ENCODE peak calls at places on chromosome 17, in six cellular contexts. A is PC-9, V is body of pancreas, Q is tibial artery, F is tibial nerve, T is heart right ventricle. B is an unnamed sample. For H3K4me1 and H3K9me3, the result is how much of the 10 kb centered on the place peaks cover.

GRCh38 chr17:1639549-1639948 is 6.0 kb downstream of the SCARF1 start:
- DNase-seq in A (peak), V (no peak), Q (no peak), F (no peak), T (no peak), B (no peak)

GRCh38 chr17:11122908-11123307 is 118.1 kb upstream of the SHISA6 start:
- DNase-seq in A (no peak), V (no peak), Q (no peak), F (peak), T (peak), B (no peak)

GRCh38 chr17:44940321-44940720 is 7.3 kb downstream of the KIF18B start:
- DNase-seq in A (peak), V (no peak), Q (no peak), F (no peak), T (no peak), B (peak)

GRCh38 chr17:57993471-57994365 is 5.7 kb upstream of the VEZF1 start:
- DNase-seq in A (no peak), V (no peak), Q (no peak), F (no peak), T (no peak), B (no peak)

GRCh38 chr17:42853968-42854790 is 3.2 kb downstream of the AOC3 start:
- DNase-seq in A (no peak), V (no peak), Q (no peak), F (no peak), T (no peak), B (no peak)

GRCh38 chr17:55496094-55496881 is 15.0 kb downstream of the SMIM36 start:
- DNase-seq in A (peak), V (no peak), Q (no peak), F (peak), T (no peak), B (peak)

GRCh38 chr17:49217651-49218413 is 7.3 kb downstream of the ABI3 start:
- DNase-seq in A (no peak), V (no peak), Q (peak), F (peak), T (peak), B (peak)

GRCh38 chr17:9044796-9045470 is 23.6 kb downstream of the NTN1 start:
- DNase-seq in A (no peak), V (no peak), Q (no peak), F (no peak), T (no peak), B (no peak)

GRCh38 chr17:35748323-35748960 is 4.6 kb downstream of the GAS2L2 start:
- DNase-seq in A (no peak), V (peak), Q (no peak), F (no peak), T (no peak), B (no peak)

GRCh38 chr17:28746611-28747045 is 2.8 kb downstream of the TRAF4 start:
- DNase-seq in A (peak), V (peak), Q (no peak), F (no peak), T (no peak), B (peak)

GRCh38 chr17:21301593-21302550 is 17.4 kb downstream of the MAP2K3 start:
- DNase-seq in A (no peak), V (no peak), Q (no peak), F (no peak), T (no peak), B (no peak)

GRCh38 chr17:43434902-43435319 is 36.1 kb downstream of the ARL4D start:
- DNase-seq in A (no peak), V (no peak), Q (no peak), F (no peak), T (no peak), B (no peak)

GRCh38 chr17:57667461-57667923 is 77.6 kb downstream of the CCDC182 start:
- DNase-seq in A (no peak), V (peak), Q (no peak), F (no peak), T (no peak), B (peak)

GRCh38 chr17:7281953-7282751 is 634 bp downstream of the SLC2A4 start:
- DNase-seq in A (no peak), V (no peak), Q (no peak), F (no peak), T (peak), B (no peak)

GRCh38 chr17:73833779-73834613 is 189.8 kb upstream of the SDK2 start:
- DNase-seq in A (no peak), V (no peak), Q (no peak), F (no peak), T (no peak), B (no peak)

GRCh38 chr17:74426551-74427047 is 5.3 kb upstream of the GPRC5C start:
- DNase-seq in A (no peak), V (no peak), Q (no peak), F (no peak), T (no peak), B (no peak)

GRCh38 chr17:79668344-79669250 is 57.7 kb upstream of the RBFOX3 start:
- DNase-seq in A (no peak), V (no peak), Q (no peak), F (no peak), T (no peak), B (peak)

GRCh38 chr17:7034955-7035590 is 742 bp upstream of the SLC16A13 start:
- DNase-seq in A (no peak), V (no peak), Q (no peak), F (no peak), T (peak), B (no peak)

GRCh38 chr17:11608396-11608795 is 10.1 kb downstream of the DNAH9 start:
- DNase-seq in A (no peak), V (peak), Q (peak), F (peak), T (peak), B (no peak)

GRCh38 chr17:34171245-34171818 is 83.8 kb upstream of the CCL2 start:
- DNase-seq in A (peak), V (peak), Q (peak), F (peak), T (peak), B (peak)

GRCh38 chr17:48487221-48487620 is 43.6 kb downstream of the HOXB1 start:
- DNase-seq in A (no peak), V (no peak), Q (no peak), F (no peak), T (no peak), B (no peak)

GRCh38 chr17:62725791-62726249 is 82.3 kb downstream of the MARCHF10 start:
- DNase-seq in A (peak), V (no peak), Q (no peak), F (no peak), T (no peak), B (peak)

GRCh38 chr17:78227455-78227916 is 3.9 kb upstream of the TMEM235 start:
- DNase-seq in A (no peak), V (no peak), Q (no peak), F (no peak), T (no peak), B (no peak)

GRCh38 chr17:77437017-77437416 is 296.2 kb downstream of the SEC14L1 start:
- DNase-seq in A (no peak), V (no peak), Q (peak), F (no peak), T (peak), B (no peak)

GRCh38 chr17:80422276-80422675 is 7.3 kb downstream of the ENDOV start:
- DNase-seq in A (no peak), V (no peak), Q (no peak), F (no peak), T (no peak), B (no peak)

GRCh38 chr17:44217738-44218343 is 1.6 kb downstream of the UBTF start:
- DNase-seq in A (no peak), V (no peak), Q (no peak), F (no peak), T (peak), B (peak)

GRCh38 chr17:29589524-29590260 is at the start of gene GIT1:
- DNase-seq in A (peak), V (peak), Q (peak), F (peak), T (peak), B (peak)

GRCh38 chr17:78748048-78748729 is 33.9 kb downstream of the CYTH1 start:
- DNase-seq in A (no peak), V (peak), Q (peak), F (peak), T (no peak), B (no peak)

DNA sequence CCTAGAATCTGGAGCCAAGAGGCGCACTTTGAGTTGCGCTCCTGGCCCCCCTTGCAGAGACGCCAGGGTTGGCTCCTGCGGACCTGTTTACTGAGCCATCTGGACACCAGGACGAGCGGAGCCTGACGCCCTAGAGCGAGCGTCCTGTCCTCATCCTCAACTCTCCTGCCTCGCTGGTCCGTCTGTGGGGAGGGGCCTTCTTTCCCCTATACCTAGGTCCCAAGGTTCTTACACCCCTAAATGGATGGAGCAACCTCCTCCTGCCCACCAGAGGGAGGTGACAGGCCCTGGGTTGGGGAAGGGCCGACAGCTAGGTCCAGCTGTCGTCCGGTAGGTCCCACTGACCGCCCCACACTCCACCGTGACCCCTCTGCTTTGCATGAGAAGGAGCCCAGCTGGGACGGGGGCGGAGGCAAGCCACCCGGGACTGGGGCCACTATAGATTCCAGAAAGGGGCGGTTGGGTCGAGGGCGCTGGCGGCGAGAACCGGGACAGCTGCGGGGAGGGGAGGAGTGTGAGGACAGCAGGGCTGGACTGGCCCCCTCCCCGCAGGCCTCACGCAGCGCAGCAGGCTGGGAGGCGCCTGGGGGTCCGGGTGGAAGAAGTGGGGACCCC is 3.0 kb upstream of the LHX1 start:
- DNase-seq in A (no peak), V (no peak), Q (no peak), F (no peak), T (no peak), B (no peak)
- H3K4me1 ChIP-seq in A (under half), V (half or more), Q (half or more), F (half or more), T (under half), B (under half)

DNA sequence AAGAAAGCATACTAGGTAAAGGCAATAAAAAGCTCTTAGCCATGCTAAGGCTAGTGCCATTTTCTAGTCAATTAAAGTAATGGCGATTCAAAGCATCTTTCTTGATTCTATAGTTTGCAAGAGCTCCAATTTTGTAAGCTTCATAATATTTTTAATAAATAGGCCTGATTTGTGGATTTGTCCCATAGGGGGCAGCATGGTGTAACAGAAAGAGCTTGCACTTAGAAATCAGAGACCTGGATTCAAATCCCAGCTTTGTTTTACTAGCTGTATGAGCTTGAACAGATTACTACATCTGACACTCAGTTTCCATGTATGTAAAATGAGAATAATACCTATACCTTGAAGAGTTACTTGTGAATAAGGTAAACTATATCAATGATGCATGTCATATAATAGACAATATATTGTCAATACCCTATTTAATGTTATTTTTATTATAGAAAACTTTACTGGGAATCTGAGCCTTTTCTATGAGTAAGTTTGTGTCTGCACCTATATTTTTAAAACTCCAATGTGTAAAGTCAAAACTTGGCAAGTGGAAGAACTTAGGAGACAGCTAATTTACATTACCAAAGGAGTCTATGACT is 93.6 kb upstream of the NOG start:
- DNase-seq in A (peak), V (no peak), Q (no peak), F (peak), T (no peak), B (no peak)
- TF ChIP-seq CTCF in A (peak), V (peak), Q (no peak), F (no peak), T (peak), B (peak)

GRCh38 chr17:27106347-27106981 is 187.4 kb upstream of the WSB1 start:
- DNase-seq in A (no peak), V (no peak), Q (no peak), F (no peak), T (no peak), B (no peak)
- H3K9me3 ChIP-seq in A (under half), V (under half), Q (under half), F (under half), T (under half), B (under half)

DNA sequence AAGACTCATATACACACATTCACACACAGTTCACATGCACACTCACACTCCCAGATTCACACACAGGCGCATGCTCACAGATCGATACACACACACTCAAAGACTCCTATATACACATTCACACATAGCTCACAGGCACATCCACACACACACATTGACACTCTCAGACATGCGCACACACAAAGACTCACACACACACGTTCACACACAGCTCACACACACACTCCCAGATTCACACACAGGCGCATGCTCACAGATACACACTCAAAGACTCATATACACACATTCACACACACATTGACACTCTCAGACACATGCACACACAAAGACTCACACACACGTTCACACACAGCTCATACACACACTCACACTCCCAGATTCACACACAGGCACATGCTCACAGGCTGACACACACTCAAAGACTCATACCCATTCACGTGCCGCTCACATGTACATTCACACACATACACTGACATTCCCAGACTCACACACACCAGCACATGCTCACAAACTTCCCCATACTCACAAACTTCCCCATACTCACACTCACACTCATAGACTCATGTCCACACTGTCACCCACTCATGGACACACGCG is 25.6 kb upstream of the KRT17 start:
- DNase-seq in A (no peak), V (no peak), Q (no peak), F (no peak), T (no peak), B (no peak)
- H3K4me1 ChIP-seq in A (half or more), V (under half), Q (under half), F (under half), T (under half), B (under half)

DNA sequence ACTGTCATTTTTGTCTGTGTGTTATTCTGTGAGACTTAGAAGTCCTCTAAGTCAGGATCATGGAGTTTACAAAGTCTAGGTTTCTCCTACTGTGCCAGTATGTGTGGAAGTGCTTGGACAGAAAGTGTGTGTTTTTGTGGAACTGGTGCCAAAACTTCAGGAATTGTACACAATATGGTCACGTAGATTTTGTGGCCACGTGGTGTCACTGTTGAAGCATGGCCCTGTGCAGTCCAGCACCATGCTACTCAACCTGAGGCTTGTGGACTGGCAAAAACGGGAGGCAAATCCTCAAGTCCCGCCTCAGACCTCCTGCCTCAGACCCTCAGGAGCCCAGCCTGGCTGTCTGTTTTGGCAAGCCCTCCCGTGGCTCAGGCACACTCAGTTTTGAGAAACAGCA is 16.7 kb upstream of the ALKBH5 start:
- DNase-seq in A (peak), V (peak), Q (no peak), F (no peak), T (no peak), B (no peak)
- TF ChIP-seq CTCF in A (peak), V (peak), Q (no peak), F (no peak), T (no peak), B (no peak)

DNA sequence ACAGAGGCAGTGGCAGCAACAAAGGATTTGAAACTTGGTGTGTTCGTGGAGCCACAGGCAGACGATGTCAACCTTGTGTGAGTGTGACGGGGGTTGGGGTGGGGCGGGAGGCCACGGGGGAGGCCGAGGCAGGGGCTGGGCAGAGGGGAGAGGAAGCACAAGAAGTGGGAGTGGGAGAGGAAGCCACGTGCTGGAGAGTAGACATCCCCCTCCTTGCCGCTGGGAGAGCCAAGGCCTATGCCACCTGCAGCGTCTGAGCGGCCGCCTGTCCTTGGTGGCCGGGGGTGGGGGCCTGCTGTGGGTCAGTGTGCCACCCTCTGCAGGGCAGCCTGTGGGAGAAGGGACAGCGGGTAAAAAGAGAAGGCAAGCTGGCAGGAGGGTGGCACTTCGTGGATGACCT is 25.5 kb downstream of the STH start:
- DNase-seq in A (peak), V (peak), Q (no peak), F (no peak), T (no peak), B (no peak)
- H3K9me3 ChIP-seq in A (under half), V (under half), Q (under half), F (under half), T (under half), B (under half)

DNA sequence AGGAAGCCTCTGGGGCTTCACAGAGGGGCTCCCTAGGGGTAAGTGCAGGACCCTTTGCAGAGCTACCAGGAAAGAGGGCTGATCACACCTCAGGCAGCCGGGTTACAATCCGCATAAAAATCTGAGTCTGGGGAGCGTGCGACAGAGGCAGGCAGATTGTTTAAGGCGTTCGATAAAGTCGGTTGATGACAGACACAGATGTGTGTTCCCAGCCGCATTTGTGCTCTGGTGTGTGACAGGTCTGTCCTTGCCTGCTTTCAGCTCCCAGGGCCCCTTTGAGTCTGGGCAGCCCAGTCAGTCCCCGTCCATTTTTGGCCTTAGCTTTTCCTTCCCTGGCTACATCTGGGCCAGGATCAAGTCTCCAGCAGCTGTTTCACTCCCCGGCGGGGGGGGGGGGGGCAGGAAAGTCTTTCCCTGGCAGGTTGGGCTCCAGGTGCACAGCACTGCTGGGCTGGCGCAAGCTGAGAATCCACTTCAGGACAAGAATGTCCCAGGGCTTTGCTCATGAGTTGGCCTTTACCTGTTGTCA is 1.3 kb upstream of the ZACN start:
- DNase-seq in A (no peak), V (peak), Q (no peak), F (no peak), T (no peak), B (no peak)
- H3K4me1 ChIP-seq in A (under half), V (half or more), Q (under half), F (under half), T (under half), B (under half)

GRCh38 chr17:68512967-68513474 is 791 bp downstream of the PRKAR1A start:
- DNase-seq in A (no peak), V (peak), Q (peak), F (peak), T (no peak), B (peak)
- TF ChIP-seq CTCF in A (no peak), V (no peak), Q (no peak), F (no peak), T (no peak), B (no peak)

B was measured in Caco-2.